ENCODE peak calls at places on chromosomes 16 and 17, in four cellular contexts. One of them, this sample, is unnamed.

GRCh38 chr17:81322271-81323082 is 27.4 kb upstream of the SLC38A10 start:
- DNase-seq in activated naive CD4-positive, alpha-beta T cell: peak
- DNase-seq in thoracic aorta: no peak
- DNase-seq in activated T-cell treated with anti-CD3 and anti-CD28 coated beads, Interleukin-2, amount 50 U/mL, for 1 hour: peak
- DNase-seq in this sample: no peak

GRCh38 chr17:7260601-7261376 is 1.5 kb downstream of the CLDN7 start:
- DNase-seq in activated T-cell treated with anti-CD3 and anti-CD28 coated beads, Interleukin-2, amount 50 U/mL, for 1 hour: no peak
- DNase-seq in activated naive CD4-positive, alpha-beta T cell: peak
- DNase-seq in thoracic aorta: no peak
- DNase-seq in this sample: peak

GRCh38 chr17:16391451-16391850 is 10.6 kb downstream of the UBB start:
- DNase-seq in thoracic aorta: no peak
- DNase-seq in activated naive CD4-positive, alpha-beta T cell: no peak
- DNase-seq in activated T-cell treated with anti-CD3 and anti-CD28 coated beads, Interleukin-2, amount 50 U/mL, for 1 hour: no peak
- DNase-seq in this sample: no peak

GRCh38 chr17:55295411-55296170 is 30.8 kb downstream of the HLF start:
- DNase-seq in activated T-cell treated with anti-CD3 and anti-CD28 coated beads, Interleukin-2, amount 50 U/mL, for 1 hour: peak
- DNase-seq in thoracic aorta: no peak
- DNase-seq in activated naive CD4-positive, alpha-beta T cell: peak
- DNase-seq in this sample: no peak

GRCh38 chr17:45088741-45089140 is 27.6 kb downstream of the NMT1 start:
- DNase-seq in thoracic aorta: no peak
- DNase-seq in activated T-cell treated with anti-CD3 and anti-CD28 coated beads, Interleukin-2, amount 50 U/mL, for 1 hour: no peak
- DNase-seq in activated naive CD4-positive, alpha-beta T cell: no peak
- DNase-seq in this sample: no peak

GRCh38 chr16:79402920-79403319 is 197.6 kb downstream of the MAF start:
- DNase-seq in activated T-cell treated with anti-CD3 and anti-CD28 coated beads, Interleukin-2, amount 50 U/mL, for 1 hour: no peak
- DNase-seq in activated naive CD4-positive, alpha-beta T cell: no peak
- DNase-seq in thoracic aorta: no peak
- DNase-seq in this sample: no peak

GRCh38 chr17:42311240-42312034 is 23.1 kb downstream of the STAT5A start:
- DNase-seq in activated T-cell treated with anti-CD3 and anti-CD28 coated beads, Interleukin-2, amount 50 U/mL, for 1 hour: no peak
- DNase-seq in thoracic aorta: peak
- DNase-seq in activated naive CD4-positive, alpha-beta T cell: no peak
- DNase-seq in this sample: peak

GRCh38 chr17:81295678-81296381 is 723 bp upstream of the SLC38A10 start:
- DNase-seq in thoracic aorta: no peak
- DNase-seq in activated T-cell treated with anti-CD3 and anti-CD28 coated beads, Interleukin-2, amount 50 U/mL, for 1 hour: peak
- DNase-seq in activated naive CD4-positive, alpha-beta T cell: peak
- DNase-seq in this sample: no peak

GRCh38 chr16:59991171-59991570 is 1257.1 kb upstream of the GOT2 start:
- DNase-seq in activated T-cell treated with anti-CD3 and anti-CD28 coated beads, Interleukin-2, amount 50 U/mL, for 1 hour: no peak
- DNase-seq in thoracic aorta: no peak
- DNase-seq in activated naive CD4-positive, alpha-beta T cell: no peak
- DNase-seq in this sample: no peak

GRCh38 chr17:3732171-3732570 is 8.5 kb downstream of the HASPIN start:
- DNase-seq in activated naive CD4-positive, alpha-beta T cell: no peak
- DNase-seq in activated T-cell treated with anti-CD3 and anti-CD28 coated beads, Interleukin-2, amount 50 U/mL, for 1 hour: no peak
- DNase-seq in thoracic aorta: no peak
- DNase-seq in this sample: no peak

GRCh38 chr16:77236063-77236511 is 36.9 kb downstream of the SYCE1L start:
- DNase-seq in thoracic aorta: peak
- DNase-seq in activated naive CD4-positive, alpha-beta T cell: peak
- DNase-seq in activated T-cell treated with anti-CD3 and anti-CD28 coated beads, Interleukin-2, amount 50 U/mL, for 1 hour: peak
- DNase-seq in this sample: peak

GRCh38 chr17:8799001-8799850 is at the start of gene MFSD6L:
- DNase-seq in activated T-cell treated with anti-CD3 and anti-CD28 coated beads, Interleukin-2, amount 50 U/mL, for 1 hour: no peak
- DNase-seq in thoracic aorta: no peak
- DNase-seq in activated naive CD4-positive, alpha-beta T cell: no peak
- DNase-seq in this sample: no peak

GRCh38 chr16:15907863-15908478 is 19.6 kb upstream of the CEP20 start:
- DNase-seq in thoracic aorta: no peak
- DNase-seq in activated naive CD4-positive, alpha-beta T cell: no peak
- DNase-seq in activated T-cell treated with anti-CD3 and anti-CD28 coated beads, Interleukin-2, amount 50 U/mL, for 1 hour: no peak
- DNase-seq in this sample: no peak

GRCh38 chr17:81842725-81843504 is 8.1 kb upstream of the PPP1R27 start:
- DNase-seq in thoracic aorta: no peak
- DNase-seq in activated T-cell treated with anti-CD3 and anti-CD28 coated beads, Interleukin-2, amount 50 U/mL, for 1 hour: no peak
- DNase-seq in activated naive CD4-positive, alpha-beta T cell: no peak
- DNase-seq in this sample: no peak

GRCh38 chr17:57715981-57716380 is 29.1 kb downstream of the CCDC182 start:
- DNase-seq in activated naive CD4-positive, alpha-beta T cell: no peak
- DNase-seq in thoracic aorta: no peak
- DNase-seq in activated T-cell treated with anti-CD3 and anti-CD28 coated beads, Interleukin-2, amount 50 U/mL, for 1 hour: no peak
- DNase-seq in this sample: no peak

GRCh38 chr17:80261159-80261894 is 675 bp downstream of the RNF213 start:
- DNase-seq in activated T-cell treated with anti-CD3 and anti-CD28 coated beads, Interleukin-2, amount 50 U/mL, for 1 hour: peak
- DNase-seq in thoracic aorta: no peak
- DNase-seq in activated naive CD4-positive, alpha-beta T cell: peak
- DNase-seq in this sample: peak

GRCh38 chr17:68567035-68567434 is 34.1 kb downstream of the FAM20A start:
- DNase-seq in activated T-cell treated with anti-CD3 and anti-CD28 coated beads, Interleukin-2, amount 50 U/mL, for 1 hour: no peak
- DNase-seq in thoracic aorta: no peak
- DNase-seq in activated naive CD4-positive, alpha-beta T cell: no peak
- DNase-seq in this sample: no peak

GRCh38 chr17:39617100-39617445 is 9.4 kb upstream of the NEUROD2 start:
- DNase-seq in activated naive CD4-positive, alpha-beta T cell: no peak
- DNase-seq in thoracic aorta: no peak
- DNase-seq in activated T-cell treated with anti-CD3 and anti-CD28 coated beads, Interleukin-2, amount 50 U/mL, for 1 hour: no peak
- DNase-seq in this sample: no peak

This sample was measured in Right ventricle myocardium superior.